ENCODE peak calls at places on chromosomes 7 and 10, in six cellular contexts. One of them, this sample, is unnamed.

GRCh38 chr10:4533626-4534025 is 292.4 kb upstream of the AKR1E2 start:
- DNase-seq in H9: no peak
- DNase-seq in testis: no peak
- DNase-seq in CD8-positive, alpha-beta T cell: no peak
- DNase-seq in transverse colon: no peak
- DNase-seq in right cardiac atrium: no peak
- DNase-seq in this sample: no peak

GRCh38 chr7:116698930-116699722 is 27.1 kb downstream of the MET start:
- DNase-seq in H9: no peak
- DNase-seq in testis: no peak
- DNase-seq in CD8-positive, alpha-beta T cell: no peak
- DNase-seq in transverse colon: no peak
- DNase-seq in right cardiac atrium: no peak
- DNase-seq in this sample: no peak

GRCh38 chr7:140435252-140435895 is 31.5 kb downstream of the RAB19 start:
- DNase-seq in H9: peak
- DNase-seq in testis: no peak
- DNase-seq in CD8-positive, alpha-beta T cell: no peak
- DNase-seq in transverse colon: no peak
- DNase-seq in right cardiac atrium: peak
- DNase-seq in this sample: peak

GRCh38 chr10:101778781-101779543 is 3.0 kb upstream of the FGF8 start:
- DNase-seq in H9: peak
- DNase-seq in testis: peak
- DNase-seq in CD8-positive, alpha-beta T cell: no peak
- DNase-seq in transverse colon: peak
- DNase-seq in right cardiac atrium: peak
- DNase-seq in this sample: peak

GRCh38 chr7:116330961-116331360 is 120.6 kb downstream of the TES start:
- DNase-seq in H9: no peak
- DNase-seq in testis: no peak
- DNase-seq in CD8-positive, alpha-beta T cell: no peak
- DNase-seq in transverse colon: no peak
- DNase-seq in right cardiac atrium: no peak
- DNase-seq in this sample: no peak

GRCh38 chr7:91182819-91183405 is 81.3 kb upstream of the FZD1 start:
- DNase-seq in H9: no peak
- DNase-seq in testis: no peak
- DNase-seq in CD8-positive, alpha-beta T cell: no peak
- DNase-seq in transverse colon: no peak
- DNase-seq in right cardiac atrium: no peak
- DNase-seq in this sample: no peak

GRCh38 chr10:113480828-113481502 is 71.9 kb upstream of the HABP2 start:
- DNase-seq in H9: no peak
- DNase-seq in testis: no peak
- DNase-seq in CD8-positive, alpha-beta T cell: no peak
- DNase-seq in transverse colon: no peak
- DNase-seq in right cardiac atrium: no peak
- DNase-seq in this sample: no peak

GRCh38 chr7:50650057-50650664 is 85.0 kb upstream of the DDC start:
- DNase-seq in H9: no peak
- DNase-seq in testis: no peak
- DNase-seq in CD8-positive, alpha-beta T cell: no peak
- DNase-seq in transverse colon: no peak
- DNase-seq in right cardiac atrium: no peak
- DNase-seq in this sample: no peak

GRCh38 chr7:125605241-125605640 is 675.6 kb upstream of the POT1 start:
- DNase-seq in H9: no peak
- DNase-seq in testis: no peak
- DNase-seq in CD8-positive, alpha-beta T cell: no peak
- DNase-seq in transverse colon: no peak
- DNase-seq in right cardiac atrium: no peak
- DNase-seq in this sample: no peak
- H3K27ac ChIP-seq in H9: no peak
- H3K27ac ChIP-seq in testis: no peak
- H3K27ac ChIP-seq in CD8-positive, alpha-beta T cell: no peak
- H3K27ac ChIP-seq in transverse colon: no peak
- H3K27ac ChIP-seq in right cardiac atrium: no peak
- H3K27ac ChIP-seq in this sample: no peak

GRCh38 chr10:109191341-109191740 is 732.0 kb downstream of the XPNPEP1 start:
- DNase-seq in H9: no peak
- DNase-seq in testis: no peak
- DNase-seq in CD8-positive, alpha-beta T cell: no peak
- DNase-seq in transverse colon: no peak
- DNase-seq in right cardiac atrium: no peak
- DNase-seq in this sample: no peak

GRCh38 chr10:109187677-109188076 is 735.6 kb downstream of the XPNPEP1 start:
- DNase-seq in H9: no peak
- DNase-seq in testis: no peak
- DNase-seq in CD8-positive, alpha-beta T cell: no peak
- DNase-seq in transverse colon: no peak
- DNase-seq in right cardiac atrium: no peak
- DNase-seq in this sample: no peak

GRCh38 chr10:109191823-109192222 is 731.5 kb downstream of the XPNPEP1 start:
- DNase-seq in H9: no peak
- DNase-seq in testis: no peak
- DNase-seq in CD8-positive, alpha-beta T cell: no peak
- DNase-seq in transverse colon: no peak
- DNase-seq in right cardiac atrium: no peak
- DNase-seq in this sample: no peak
- H3K27ac ChIP-seq in H9: no peak
- H3K27ac ChIP-seq in testis: no peak
- H3K27ac ChIP-seq in CD8-positive, alpha-beta T cell: no peak
- H3K27ac ChIP-seq in transverse colon: no peak
- H3K27ac ChIP-seq in right cardiac atrium: no peak
- H3K27ac ChIP-seq in this sample: no peak

GRCh38 chr7:105016083-105017075 is 2.4 kb downstream of the KMT2E start:
- DNase-seq in H9: no peak
- DNase-seq in testis: no peak
- DNase-seq in CD8-positive, alpha-beta T cell: no peak
- DNase-seq in transverse colon: no peak
- DNase-seq in right cardiac atrium: no peak
- DNase-seq in this sample: no peak

GRCh38 chr7:105015631-105015965 is 1.6 kb downstream of the KMT2E start:
- DNase-seq in H9: no peak
- DNase-seq in testis: peak
- DNase-seq in CD8-positive, alpha-beta T cell: peak
- DNase-seq in transverse colon: peak
- DNase-seq in right cardiac atrium: no peak
- DNase-seq in this sample: peak

GRCh38 chr7:105019269-105019668 is 5.3 kb downstream of the KMT2E start:
- DNase-seq in H9: no peak
- DNase-seq in testis: no peak
- DNase-seq in CD8-positive, alpha-beta T cell: no peak
- DNase-seq in transverse colon: no peak
- DNase-seq in right cardiac atrium: no peak
- DNase-seq in this sample: no peak

GRCh38 chr7:105014725-105015630 is 973 bp downstream of the KMT2E start:
- DNase-seq in H9: peak
- DNase-seq in testis: peak
- DNase-seq in CD8-positive, alpha-beta T cell: peak
- DNase-seq in transverse colon: peak
- DNase-seq in right cardiac atrium: peak
- DNase-seq in this sample: peak

DNA sequence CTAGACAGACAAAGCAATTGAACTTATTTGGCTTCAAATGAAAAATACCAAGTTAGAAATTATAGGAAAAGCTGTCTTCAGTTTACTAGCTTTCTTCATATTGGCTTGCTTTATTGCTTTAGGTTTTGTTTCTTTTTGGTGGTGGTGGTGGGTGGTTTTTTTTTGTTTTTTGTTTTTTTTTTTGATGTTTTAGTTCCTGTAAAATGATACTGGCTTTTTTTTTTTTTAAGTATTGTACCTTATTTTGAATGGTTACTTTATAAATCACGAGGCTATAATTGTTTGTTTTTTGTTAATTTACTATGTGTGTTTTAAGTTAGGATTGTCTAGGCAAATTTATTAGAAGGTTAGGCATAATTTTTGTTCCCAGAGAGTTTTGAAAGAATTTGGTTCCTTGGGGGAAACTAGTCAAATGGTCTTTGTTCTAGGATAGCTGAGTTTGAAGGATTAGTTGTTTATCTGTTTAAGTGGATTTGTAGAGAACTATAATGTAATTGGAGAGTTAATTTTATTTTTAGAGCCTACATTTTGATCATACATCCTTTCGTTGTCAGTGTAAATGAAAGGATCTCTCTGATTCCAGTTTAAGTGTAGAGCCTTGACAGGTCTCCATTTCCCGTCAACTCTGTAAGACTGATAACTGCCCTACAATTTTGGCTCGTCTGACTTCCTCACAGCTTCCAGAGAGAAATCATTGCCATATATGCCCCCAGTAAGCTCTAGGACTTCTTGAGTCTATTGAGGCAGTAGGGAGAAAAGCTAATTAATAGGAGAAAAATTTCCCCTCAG is 3.5 kb downstream of the KMT2E start:
- DNase-seq in H9: no peak
- DNase-seq in testis: no peak
- DNase-seq in CD8-positive, alpha-beta T cell: no peak
- DNase-seq in transverse colon: no peak
- DNase-seq in right cardiac atrium: no peak
- DNase-seq in this sample: no peak
- H3K27ac ChIP-seq in H9: no peak
- H3K27ac ChIP-seq in testis: peak
- H3K27ac ChIP-seq in CD8-positive, alpha-beta T cell: peak
- H3K27ac ChIP-seq in transverse colon: peak
- H3K27ac ChIP-seq in right cardiac atrium: peak
- H3K27ac ChIP-seq in this sample: peak

DNA sequence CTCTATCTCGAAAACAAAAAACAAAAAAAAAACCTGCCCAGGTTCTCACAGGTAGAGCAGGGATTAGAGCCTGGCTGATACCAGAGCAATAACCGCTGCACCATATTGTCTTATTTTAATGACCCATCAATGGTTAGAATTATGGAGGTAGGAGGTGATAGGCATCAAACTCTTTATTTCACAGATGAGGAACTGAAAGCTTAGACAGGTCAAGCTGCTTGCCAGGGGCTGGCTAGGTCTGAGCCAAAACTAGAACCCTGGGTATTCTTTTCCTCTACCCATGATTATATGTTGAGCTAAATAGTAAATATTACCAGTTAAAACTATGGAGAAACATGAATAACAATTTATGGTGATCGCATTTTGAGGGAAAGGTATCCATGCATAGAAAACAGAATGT is 2.0 kb upstream of the PPP1R3C start:
- DNase-seq in H9: no peak
- DNase-seq in testis: no peak
- DNase-seq in CD8-positive, alpha-beta T cell: no peak
- DNase-seq in transverse colon: no peak
- DNase-seq in right cardiac atrium: no peak
- DNase-seq in this sample: no peak
- H3K27ac ChIP-seq in H9: no peak
- H3K27ac ChIP-seq in testis: no peak
- H3K27ac ChIP-seq in CD8-positive, alpha-beta T cell: no peak
- H3K27ac ChIP-seq in transverse colon: no peak
- H3K27ac ChIP-seq in right cardiac atrium: no peak
- H3K27ac ChIP-seq in this sample: no peak

DNA sequence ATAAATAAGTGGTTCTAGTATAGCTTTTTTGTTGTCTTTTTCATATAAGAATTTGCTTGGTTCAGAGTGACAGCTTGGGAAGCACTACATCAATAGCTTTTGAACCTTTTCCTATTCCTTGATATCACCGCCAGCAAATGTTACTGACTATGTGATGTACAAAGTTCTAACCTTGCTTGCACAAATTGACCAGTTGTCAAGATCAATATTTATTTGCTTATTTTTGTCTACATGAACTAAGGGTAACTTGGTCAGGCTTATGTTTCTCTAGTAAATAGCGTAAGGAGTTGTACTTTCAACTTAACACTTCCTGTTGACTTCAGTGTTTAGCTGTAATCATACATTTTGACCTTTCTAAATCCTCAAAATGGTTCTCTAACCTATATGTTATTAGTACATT is 239.3 kb upstream of the KAT6B start:
- DNase-seq in H9: no peak
- DNase-seq in testis: no peak
- DNase-seq in CD8-positive, alpha-beta T cell: no peak
- DNase-seq in transverse colon: no peak
- DNase-seq in right cardiac atrium: no peak
- DNase-seq in this sample: no peak
- H3K27ac ChIP-seq in H9: no peak
- H3K27ac ChIP-seq in testis: no peak
- H3K27ac ChIP-seq in CD8-positive, alpha-beta T cell: no peak
- H3K27ac ChIP-seq in transverse colon: peak
- H3K27ac ChIP-seq in right cardiac atrium: no peak
- H3K27ac ChIP-seq in this sample: peak

This sample was measured in thyroid gland.